ENCODE peak calls at places on chromosomes 4 and X, in four cellular contexts. G is AG04449, V is BE2C, Y is HL-60. X is an unnamed sample.

GRCh38 chr4:167218022-167218608 is 16.2 kb downstream of the SPOCK3 start:
- DNase-seq in G (no peak), V (no peak), Y (no peak), X (no peak)

GRCh38 chr4:23484689-23485088 is 405.2 kb downstream of the PPARGC1A start:
- DNase-seq in G (no peak), V (no peak), Y (no peak), X (no peak)

GRCh38 chr4:24330198-24330972 is 254.0 kb downstream of the DHX15 start:
- DNase-seq in G (no peak), V (no peak), Y (no peak), X (peak)

GRCh38 chr4:173524218-173525117 is 5.6 kb downstream of the HAND2 start:
- DNase-seq in G (no peak), V (no peak), Y (no peak), X (no peak)

GRCh38 chr4:133865606-133866327 is 335.8 kb downstream of the PABPC4L start:
- DNase-seq in G (peak), V (no peak), Y (no peak), X (peak)

GRCh38 chr4:23789765-23790164 is 100.1 kb downstream of the PPARGC1A start:
- DNase-seq in G (no peak), V (no peak), Y (no peak), X (peak)

GRCh38 chrX:123450217-123450616 is 266.1 kb downstream of the GRIA3 start:
- DNase-seq in G (no peak), V (no peak), Y (no peak), X (no peak)

GRCh38 chrX:119618439-119618838 is 12.2 kb upstream of the NKRF start:
- DNase-seq in G (no peak), V (no peak), Y (peak), X (no peak)

GRCh38 chr4:87354168-87355102 is 31.8 kb upstream of the HSD17B13 start:
- DNase-seq in G (no peak), V (no peak), Y (no peak), X (no peak)

GRCh38 chr4:126404549-126404948 is 1089.8 kb downstream of the FAT4 start:
- DNase-seq in G (no peak), V (no peak), Y (no peak), X (no peak)

GRCh38 chrX:12497832-12498591 is 293.2 kb upstream of the PRPS2 start:
- DNase-seq in G (no peak), V (peak), Y (no peak), X (no peak)

GRCh38 chr4:42617030-42617429 is 39.9 kb downstream of the ATP8A1 start:
- DNase-seq in G (no peak), V (no peak), Y (no peak), X (no peak)

DNA sequence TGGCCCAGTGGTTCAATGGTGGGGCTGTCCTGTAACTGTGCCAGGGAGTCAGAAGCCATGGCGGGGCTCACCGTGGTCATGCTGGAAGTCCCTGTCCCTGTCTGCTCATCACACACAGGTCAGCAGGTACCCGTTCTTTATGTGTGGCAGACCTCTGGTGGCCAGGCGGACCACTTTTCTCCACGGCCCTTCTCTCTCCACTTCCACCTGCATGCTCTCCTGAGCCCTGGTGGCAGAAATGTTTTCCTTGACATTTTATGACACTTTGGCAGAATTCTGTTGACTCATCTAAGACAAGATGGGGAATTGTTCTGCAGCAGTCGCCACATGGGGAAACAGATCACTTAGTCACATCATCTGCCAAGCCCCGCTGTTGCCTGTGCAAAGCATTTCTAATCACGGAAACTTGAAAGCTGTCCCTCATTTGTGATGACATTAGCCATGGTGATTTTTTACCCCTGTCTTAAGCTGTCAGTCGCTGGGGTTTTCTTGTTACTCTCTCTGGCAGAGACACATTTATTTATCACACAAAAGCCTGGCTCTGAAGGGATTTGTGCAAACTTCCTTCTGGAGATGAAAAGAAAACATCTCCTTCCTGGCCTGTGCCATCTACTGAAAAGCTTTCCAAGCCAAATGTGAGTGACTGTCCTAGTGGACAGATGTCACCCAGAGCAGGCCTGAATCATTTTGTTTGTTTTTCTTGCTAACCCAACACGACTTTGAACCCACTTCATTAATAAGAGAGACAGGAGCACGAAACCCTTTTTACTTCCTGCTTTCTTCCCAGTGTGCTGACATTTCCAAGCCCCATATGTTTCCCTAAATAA is 38.8 kb upstream of the STIM2 start:
- DNase-seq in G (no peak), V (no peak), Y (no peak), X (no peak)
- TF ChIP-seq CTCF in G (no peak), V (no peak), Y (no peak), X (no peak)

GRCh38 chrX:143940119-143940518 is 56.2 kb downstream of the UBE2NL start:
- DNase-seq in G (no peak), V (no peak), Y (no peak), X (no peak)
- TF ChIP-seq CTCF in G (no peak), V (no peak), Y (no peak), X (no peak)

GRCh38 chr4:3318561-3319021 is 25.8 kb downstream of the RGS12 start:
- DNase-seq in G (no peak), V (peak), Y (no peak), X (no peak)
- TF ChIP-seq CTCF in G (no peak), V (peak), Y (no peak), X (peak)

DNA sequence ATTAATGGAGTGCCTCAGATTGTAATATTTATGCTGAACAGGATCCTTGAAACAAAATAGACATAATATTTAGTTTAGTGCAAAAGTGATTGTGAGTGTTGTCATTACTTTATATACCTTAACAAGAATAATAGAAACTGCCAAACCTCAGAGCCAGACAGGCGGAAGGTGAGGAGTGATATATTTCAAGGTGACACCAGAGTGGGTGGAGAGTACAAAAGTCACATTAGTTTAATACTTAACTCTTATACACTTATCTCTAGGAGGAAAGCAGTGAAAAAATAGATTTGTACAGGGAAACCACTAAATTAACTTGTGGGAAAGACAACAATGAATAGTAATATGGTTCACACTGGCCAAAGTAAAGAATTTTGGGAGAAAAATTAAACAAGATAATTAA is 342.8 kb upstream of the NDST4 start:
- DNase-seq in G (no peak), V (no peak), Y (no peak), X (no peak)
- TF ChIP-seq CTCF in G (no peak), V (no peak), Y (no peak), X (no peak)

DNA sequence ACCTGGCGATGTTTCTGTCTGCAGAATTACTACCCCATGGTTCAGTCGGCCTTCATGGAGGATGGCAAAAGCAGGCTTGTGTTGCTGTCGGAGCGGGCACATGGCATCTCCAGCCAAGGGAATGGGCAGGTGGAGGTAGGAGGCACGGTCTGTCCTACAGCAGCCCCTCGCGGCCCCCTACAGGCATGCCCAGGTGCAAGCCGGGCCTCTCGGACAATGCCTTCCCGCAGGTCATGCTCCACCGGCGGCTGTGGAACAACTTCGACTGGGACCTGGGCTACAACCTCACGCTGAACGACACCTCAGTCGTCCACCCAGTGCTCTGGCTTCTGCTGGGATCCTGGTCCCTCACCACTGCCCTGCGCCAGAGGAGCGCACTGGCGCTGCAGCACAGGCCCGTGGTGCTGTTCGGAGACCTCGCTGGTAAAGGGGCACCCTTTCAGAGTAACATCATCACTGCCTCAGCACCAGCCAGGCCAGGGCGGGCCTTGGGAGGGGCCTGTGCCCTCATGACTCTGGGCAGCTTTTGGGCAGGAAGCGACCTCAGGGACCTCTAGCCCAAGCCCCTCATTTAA is 29.5 kb upstream of the MRFAP1 start:
- DNase-seq in G (no peak), V (no peak), Y (no peak), X (no peak)
- TF ChIP-seq CTCF in G (no peak), V (no peak), Y (no peak), X (no peak)

DNA sequence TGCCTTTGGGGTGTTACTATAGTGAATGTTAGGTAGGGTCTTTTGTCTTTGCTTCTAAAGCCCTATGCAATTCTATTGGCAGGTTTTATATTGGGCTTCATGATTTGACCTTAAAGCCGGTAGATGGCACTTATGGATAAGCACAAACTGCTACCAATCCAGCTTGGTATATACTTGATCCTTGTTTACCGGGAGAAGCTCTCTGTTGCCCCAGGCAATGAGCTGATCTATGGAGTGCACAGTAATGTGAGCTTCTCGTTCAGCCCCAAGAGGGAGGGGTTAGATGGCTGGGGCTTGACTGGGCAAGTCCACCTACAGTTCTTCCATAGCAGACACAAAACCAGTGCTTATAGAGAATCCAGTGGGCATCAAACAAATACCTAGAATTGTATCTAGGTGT is 287.2 kb upstream of the CT83 start:
- DNase-seq in G (no peak), V (no peak), Y (no peak), X (no peak)
- TF ChIP-seq CTCF in G (no peak), V (no peak), Y (no peak), X (no peak)

GRCh38 chr4:26325191-26325590 is 4.4 kb downstream of the RBPJ start:
- DNase-seq in G (no peak), V (no peak), Y (peak), X (no peak)
- TF ChIP-seq CTCF in G (peak), V (peak), Y (peak), X (peak)

DNA sequence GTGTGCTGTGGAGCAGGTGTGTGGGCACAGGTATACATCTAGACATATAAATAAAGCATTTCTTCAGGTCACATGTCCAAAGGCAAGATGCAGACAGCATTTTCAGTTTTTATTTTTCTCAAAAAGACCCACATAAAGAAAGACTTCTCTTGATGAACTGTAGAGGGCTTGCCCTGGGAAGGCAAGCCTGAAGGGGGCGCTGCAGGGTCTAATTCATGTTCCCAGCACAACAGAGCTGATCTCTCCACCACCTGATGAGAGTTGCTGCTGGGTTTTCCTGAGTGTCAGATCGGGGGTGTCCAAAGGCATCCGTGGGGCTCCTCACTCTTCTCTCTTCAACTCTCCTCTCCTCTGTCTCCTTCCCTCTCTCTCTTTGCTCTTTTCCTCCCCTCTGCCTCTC is 26.6 kb downstream of the ADRA2C start:
- DNase-seq in G (no peak), V (peak), Y (no peak), X (no peak)
- TF ChIP-seq CTCF in G (no peak), V (peak), Y (no peak), X (no peak)